ENCODE peak calls at places on chromosomes 6 and 20, in four cellular contexts. R is H9; Z is T-helper 2 cell treated with Interferon-gamma antibody and Interleukin-4, amounts not matched to agents 5 μg/mL and 100 μg/mL, for 36 hours; H is stimulated activated CD4-positive, alpha-beta T cell treated with anti-CD3 and anti-CD28 coated beads, Interleukin-15, amount 100 ng/mL, for 1 hour. W is an unnamed sample.

GRCh38 chr6:101830501-101831031 is 437.1 kb downstream of the GRIK2 start:
- DNase-seq in Z (no peak), H (no peak), R (no peak), W (no peak)

GRCh38 chr20:25629816-25630499 is 6.1 kb upstream of the NANP start:
- DNase-seq in H (no peak), R (no peak), Z (no peak), W (no peak)

GRCh38 chr6:125748534-125749111 is 809 bp upstream of the HEY2 start:
- DNase-seq in R (no peak), H (no peak), Z (no peak), W (no peak)

GRCh38 chr6:105136433-105137350 is 43.1 kb downstream of the POPDC3 start:
- DNase-seq in H (no peak), Z (peak), R (peak), W (no peak)

GRCh38 chr20:38372830-38373229 is 26.5 kb downstream of the LBP start:
- DNase-seq in Z (no peak), R (no peak), H (no peak), W (no peak)

GRCh38 chr6:91149914-91150674 is 563.2 kb upstream of the MAP3K7 start:
- DNase-seq in H (no peak), Z (no peak), R (no peak), W (no peak)

GRCh38 chr6:40999498-41000070 is 39.4 kb downstream of the UNC5CL start:
- DNase-seq in R (peak), H (no peak), Z (no peak), W (no peak)

GRCh38 chr6:37679539-37680476 is 17.9 kb downstream of the MDGA1 start:
- DNase-seq in R (no peak), H (no peak), Z (no peak), W (no peak)

GRCh38 chr6:119430820-119431219 is 81.3 kb upstream of the MAN1A1 start:
- DNase-seq in R (no peak), H (no peak), Z (no peak), W (no peak)

GRCh38 chr6:157335829-157336228 is 12.5 kb upstream of the TMEM242 start:
- DNase-seq in Z (no peak), H (no peak), R (peak), W (no peak)

GRCh38 chr6:116695398-116695797 is 14.4 kb downstream of the KPNA5 start:
- DNase-seq in Z (no peak), H (no peak), R (no peak), W (no peak)

GRCh38 chr6:44805239-44805849 is 417.8 kb downstream of the CDC5L start:
- DNase-seq in H (no peak), R (no peak), Z (no peak), W (no peak)

GRCh38 chr6:42898891-42899361 is 16.9 kb upstream of the PTCRA start:
- DNase-seq in H (no peak), Z (peak), R (peak), W (no peak)

GRCh38 chr6:63663147-63663877 is 27.7 kb downstream of the PHF3 start:
- DNase-seq in R (no peak), Z (no peak), H (no peak), W (no peak)

GRCh38 chr6:158408552-158409130 is 96.4 kb downstream of the TULP4 start:
- DNase-seq in H (no peak), Z (no peak), R (no peak), W (no peak)

GRCh38 chr20:21534453-21534852 is 20.6 kb upstream of the NKX2-2 start:
- DNase-seq in Z (no peak), H (no peak), R (no peak), W (no peak)

GRCh38 chr20:23445596-23446217 is 6.2 kb downstream of the CSTL1 start:
- DNase-seq in R (no peak), Z (no peak), H (no peak), W (no peak)

GRCh38 chr6:30122515-30122914 is 9.6 kb upstream of the TRIM31 start:
- DNase-seq in R (no peak), Z (no peak), H (no peak), W (no peak)

GRCh38 chr6:105678516-105678915 is 275.6 kb upstream of the PREP start:
- DNase-seq in Z (no peak), R (no peak), H (no peak), W (no peak)

GRCh38 chr6:150269857-150270223 is 99.0 kb upstream of the IYD start:
- DNase-seq in R (peak), H (no peak), Z (no peak), W (no peak)

GRCh38 chr20:59087829-59088433 is 45.3 kb upstream of the PRELID3B start:
- DNase-seq in R (peak), H (peak), Z (peak), W (no peak)

GRCh38 chr6:119116712-119117281 is 38.3 kb upstream of the FAM184A start:
- DNase-seq in Z (no peak), H (no peak), R (no peak), W (no peak)

GRCh38 chr6:35054743-35055130 is 86.4 kb downstream of the TCP11 start:
- DNase-seq in R (no peak), Z (no peak), H (no peak), W (no peak)

GRCh38 chr6:30979690-30980089 is 3.8 kb upstream of the MUC21 start:
- DNase-seq in R (no peak), Z (no peak), H (no peak), W (no peak)

GRCh38 chr6:38997128-38997761 is 51.3 kb upstream of the GLP1R start:
- DNase-seq in H (peak), Z (no peak), R (peak), W (no peak)

GRCh38 chr6:105243487-105243886 is 63.7 kb upstream of the POPDC3 start:
- DNase-seq in Z (no peak), R (no peak), H (no peak), W (no peak)

GRCh38 chr6:152099816-152100618 is 292.5 kb downstream of the ESR1 start:
- DNase-seq in Z (no peak), H (no peak), R (no peak), W (peak)